ENCODE peak calls at places on chromosomes 6 and 20, in four cellular contexts. One of them, this sample, is unnamed.

GRCh38 chr6:153099636-153100035 is 31.4 kb downstream of the RGS17 start:
- DNase-seq in WTC11: no peak
- DNase-seq in GM12878: no peak
- DNase-seq in K562: no peak
- DNase-seq in this sample: no peak

GRCh38 chr20:38692436-38693411 is 31.6 kb upstream of the SLC32A1 start:
- DNase-seq in WTC11: peak
- DNase-seq in GM12878: no peak
- DNase-seq in K562: peak
- DNase-seq in this sample: peak

GRCh38 chr6:164069352-164070022 is 655.0 kb downstream of the QKI start:
- DNase-seq in WTC11: no peak
- DNase-seq in GM12878: no peak
- DNase-seq in K562: no peak
- DNase-seq in this sample: no peak

GRCh38 chr20:42530855-42531674 is 658.6 kb downstream of the PTPRT start:
- DNase-seq in WTC11: peak
- DNase-seq in GM12878: no peak
- DNase-seq in K562: peak
- DNase-seq in this sample: peak

GRCh38 chr6:159762681-159763293 is 942 bp downstream of the ACAT2 start:
- DNase-seq in WTC11: no peak
- DNase-seq in GM12878: no peak
- DNase-seq in K562: peak
- DNase-seq in this sample: peak

GRCh38 chr6:31479151-31479932 is 18.6 kb upstream of the MICB start:
- DNase-seq in WTC11: no peak
- DNase-seq in GM12878: no peak
- DNase-seq in K562: no peak
- DNase-seq in this sample: no peak

GRCh38 chr6:105596284-105596755 is 193.4 kb upstream of the PREP start:
- DNase-seq in WTC11: no peak
- DNase-seq in GM12878: no peak
- DNase-seq in K562: no peak
- DNase-seq in this sample: no peak

GRCh38 chr6:28589952-28590340 is 64.3 kb downstream of the GPX5 start:
- DNase-seq in WTC11: no peak
- DNase-seq in GM12878: no peak
- DNase-seq in K562: no peak
- DNase-seq in this sample: no peak

GRCh38 chr6:56244528-56245253 is 2.7 kb downstream of the COL21A1 start:
- DNase-seq in WTC11: no peak
- DNase-seq in GM12878: no peak
- DNase-seq in K562: no peak
- DNase-seq in this sample: no peak

DNA sequence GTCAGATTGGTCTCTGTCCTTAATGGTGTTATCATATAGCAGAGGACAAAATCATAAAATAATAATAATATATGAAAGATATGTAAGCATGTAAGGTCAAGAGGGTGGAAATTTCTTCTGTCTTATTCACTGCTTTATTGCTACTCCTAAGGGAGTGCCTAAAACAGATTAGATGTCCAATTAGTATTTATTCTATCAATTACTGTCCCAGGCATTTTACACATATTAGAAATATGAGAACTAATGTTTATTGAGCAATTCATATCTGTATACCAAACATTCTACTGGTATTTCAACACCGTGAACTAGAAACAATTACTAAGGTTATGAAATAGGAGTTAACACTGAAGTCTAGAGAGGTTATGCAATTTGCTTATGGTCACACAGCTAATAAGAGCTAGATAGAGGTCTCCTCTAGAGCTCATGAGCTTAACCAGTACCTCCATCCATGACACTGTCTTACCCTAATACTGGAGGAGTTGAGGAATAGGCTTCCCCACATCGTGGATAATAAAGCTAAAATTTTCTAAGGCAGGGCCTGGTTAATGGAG is 302.3 kb downstream of the PLCB1 start:
- DNase-seq in WTC11: no peak
- DNase-seq in GM12878: no peak
- DNase-seq in K562: no peak
- DNase-seq in this sample: no peak
- TF ChIP-seq NR2C2 in WTC11: no peak
- TF ChIP-seq NR2C2 in GM12878: no peak
- TF ChIP-seq NR2C2 in K562: no peak
- TF ChIP-seq NR2C2 in this sample: no peak

DNA sequence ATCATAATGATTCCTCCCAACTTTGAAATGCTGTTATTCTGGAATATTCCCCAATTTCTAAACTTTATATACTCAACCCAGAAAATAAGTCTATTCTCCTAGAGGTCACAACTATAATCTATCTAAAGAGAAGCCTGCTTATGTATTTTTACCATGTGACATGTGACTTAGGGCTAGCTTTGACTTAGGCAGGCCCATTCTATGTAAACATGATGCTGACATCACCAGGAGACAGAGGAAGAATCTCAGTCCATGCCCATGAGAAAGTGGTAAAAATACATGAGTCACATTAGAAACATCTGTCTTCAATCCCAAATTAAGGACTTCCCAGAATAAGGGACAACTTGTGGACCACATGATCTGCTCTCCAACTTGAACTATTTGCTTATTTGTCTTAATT is 113.6 kb upstream of the ID4 start:
- DNase-seq in WTC11: no peak
- DNase-seq in GM12878: no peak
- DNase-seq in K562: no peak
- DNase-seq in this sample: no peak
- TF ChIP-seq NR2C2 in WTC11: no peak
- TF ChIP-seq NR2C2 in GM12878: no peak
- TF ChIP-seq NR2C2 in K562: no peak
- TF ChIP-seq NR2C2 in this sample: no peak

DNA sequence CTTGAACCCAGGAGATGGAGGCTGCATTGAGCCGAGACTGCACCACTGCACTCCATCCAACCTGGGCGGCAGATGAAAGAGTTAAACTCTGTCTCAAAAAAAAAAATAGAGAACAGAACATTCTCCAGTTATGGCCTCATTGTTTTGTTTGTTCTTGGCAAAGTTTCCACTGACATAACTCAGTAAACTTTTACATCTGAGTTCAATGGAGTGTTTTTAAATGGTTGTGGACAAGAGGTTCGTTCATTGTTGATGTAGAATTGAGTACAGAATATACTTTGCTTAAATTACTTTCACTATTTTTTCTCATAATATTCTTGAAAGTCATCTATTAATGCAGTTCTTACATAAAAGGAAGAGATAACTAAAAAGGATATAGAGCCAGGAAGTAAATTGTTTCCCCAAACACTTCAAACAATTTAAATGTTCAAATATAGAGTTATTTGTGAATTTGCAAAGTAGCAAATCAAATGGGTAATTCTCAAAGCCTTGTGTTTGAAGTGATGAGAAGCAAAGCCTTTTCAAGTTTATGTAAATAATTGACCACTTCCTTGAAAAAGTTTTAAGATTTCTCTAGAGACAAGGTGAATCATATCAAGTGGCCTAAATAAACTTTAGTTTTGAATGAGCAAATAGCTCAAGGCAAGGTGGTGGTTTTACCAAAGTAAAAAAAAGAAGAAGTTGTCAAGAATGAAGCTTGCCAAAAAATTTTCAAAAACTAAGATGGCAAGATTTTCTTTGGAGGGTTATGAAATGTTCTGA is 42.4 kb upstream of the IFNGR1 start:
- DNase-seq in WTC11: no peak
- DNase-seq in GM12878: peak
- DNase-seq in K562: no peak
- DNase-seq in this sample: peak
- TF ChIP-seq NR2C2 in WTC11: no peak
- TF ChIP-seq NR2C2 in GM12878: no peak
- TF ChIP-seq NR2C2 in K562: no peak
- TF ChIP-seq NR2C2 in this sample: no peak

GRCh38 chr6:150929403-150929802 is 63.9 kb downstream of the MTHFD1L start:
- DNase-seq in WTC11: no peak
- DNase-seq in GM12878: no peak
- DNase-seq in K562: no peak
- DNase-seq in this sample: no peak
- TF ChIP-seq NR2C2 in WTC11: no peak
- TF ChIP-seq NR2C2 in GM12878: no peak
- TF ChIP-seq NR2C2 in K562: no peak
- TF ChIP-seq NR2C2 in this sample: no peak

GRCh38 chr6:158053377-158054313 is 72.0 kb downstream of the SYNJ2 start:
- DNase-seq in WTC11: no peak
- DNase-seq in GM12878: no peak
- DNase-seq in K562: no peak
- DNase-seq in this sample: no peak
- TF ChIP-seq NR2C2 in WTC11: no peak
- TF ChIP-seq NR2C2 in GM12878: no peak
- TF ChIP-seq NR2C2 in K562: no peak
- TF ChIP-seq NR2C2 in this sample: no peak